ENCODE peak calls at places on chromosomes 1 and 21, in five cellular contexts. One of them, this sample, is unnamed.

GRCh38 chr1:88394958-88395357 is 289.1 kb upstream of the PKN2 start:
- DNase-seq in K562: no peak
- DNase-seq in GM12878: no peak
- DNase-seq in HepG2: no peak
- DNase-seq in A549: no peak
- DNase-seq in this sample: peak

GRCh38 chr1:6198646-6199297 is 623 bp downstream of the RPL22 start:
- DNase-seq in K562: no peak
- DNase-seq in GM12878: no peak
- DNase-seq in HepG2: no peak
- DNase-seq in A549: no peak
- DNase-seq in this sample: no peak

GRCh38 chr1:26372039-26372438 is 511 bp downstream of the ZNF683 start:
- DNase-seq in K562: no peak
- DNase-seq in GM12878: no peak
- DNase-seq in HepG2: no peak
- DNase-seq in A549: no peak
- DNase-seq in this sample: no peak

GRCh38 chr1:200918006-200918405 is 23.3 kb downstream of the INAVA start:
- DNase-seq in K562: no peak
- DNase-seq in GM12878: no peak
- DNase-seq in HepG2: no peak
- DNase-seq in A549: no peak
- DNase-seq in this sample: no peak

GRCh38 chr1:29521438-29521715 is 285.1 kb downstream of the PTPRU start:
- DNase-seq in K562: no peak
- DNase-seq in GM12878: no peak
- DNase-seq in HepG2: no peak
- DNase-seq in A549: no peak
- DNase-seq in this sample: no peak

GRCh38 chr1:232589809-232590741 is 39.9 kb downstream of the SIPA1L2 start:
- DNase-seq in K562: no peak
- DNase-seq in GM12878: no peak
- DNase-seq in HepG2: no peak
- DNase-seq in A549: no peak
- DNase-seq in this sample: no peak

GRCh38 chr21:37665230-37666024 is 250.8 kb downstream of the KCNJ6 start:
- DNase-seq in K562: no peak
- DNase-seq in GM12878: no peak
- DNase-seq in HepG2: no peak
- DNase-seq in A549: no peak
- DNase-seq in this sample: no peak

GRCh38 chr1:28537457-28538199 is 15.3 kb upstream of the TRNAU1AP start:
- DNase-seq in K562: no peak
- DNase-seq in GM12878: no peak
- DNase-seq in HepG2: no peak
- DNase-seq in A549: no peak
- DNase-seq in this sample: no peak

GRCh38 chr21:40176732-40177131 is 309.5 kb downstream of the PCP4 start:
- DNase-seq in K562: no peak
- DNase-seq in GM12878: no peak
- DNase-seq in HepG2: no peak
- DNase-seq in A549: no peak
- DNase-seq in this sample: no peak

GRCh38 chr21:40717008-40717407 is 129.9 kb downstream of the DSCAM start:
- DNase-seq in K562: no peak
- DNase-seq in GM12878: no peak
- DNase-seq in HepG2: no peak
- DNase-seq in A549: no peak
- DNase-seq in this sample: no peak

GRCh38 chr1:4084446-4084845 is 184.4 kb upstream of the C1orf174 start:
- DNase-seq in K562: no peak
- DNase-seq in GM12878: no peak
- DNase-seq in HepG2: no peak
- DNase-seq in A549: no peak
- DNase-seq in this sample: no peak

GRCh38 chr1:3155056-3155805 is 86.2 kb downstream of the PRDM16 start:
- DNase-seq in K562: no peak
- DNase-seq in GM12878: no peak
- DNase-seq in HepG2: no peak
- DNase-seq in A549: no peak
- DNase-seq in this sample: no peak

GRCh38 chr1:201184307-201184706 is 6.3 kb upstream of the IGFN1 start:
- DNase-seq in K562: no peak
- DNase-seq in GM12878: no peak
- DNase-seq in HepG2: no peak
- DNase-seq in A549: no peak
- DNase-seq in this sample: no peak

GRCh38 chr1:201019321-201019977 is 4.1 kb downstream of the KIF21B start:
- DNase-seq in K562: peak
- DNase-seq in GM12878: peak
- DNase-seq in HepG2: peak
- DNase-seq in A549: peak
- DNase-seq in this sample: no peak

GRCh38 chr1:38151399-38151798 is 104.8 kb upstream of the POU3F1 start:
- DNase-seq in K562: no peak
- DNase-seq in GM12878: peak
- DNase-seq in HepG2: no peak
- DNase-seq in A549: no peak
- DNase-seq in this sample: no peak

GRCh38 chr1:175900171-175900570 is 156.8 kb upstream of the TNR start:
- DNase-seq in K562: no peak
- DNase-seq in GM12878: no peak
- DNase-seq in HepG2: no peak
- DNase-seq in A549: no peak
- DNase-seq in this sample: no peak

GRCh38 chr1:38671221-38671620 is 188.4 kb downstream of the RRAGC start:
- DNase-seq in K562: no peak
- DNase-seq in GM12878: no peak
- DNase-seq in HepG2: no peak
- DNase-seq in A549: no peak
- DNase-seq in this sample: no peak

GRCh38 chr21:42777064-42777756 is 102.1 kb downstream of the WDR4 start:
- DNase-seq in K562: no peak
- DNase-seq in GM12878: peak
- DNase-seq in HepG2: no peak
- DNase-seq in A549: no peak
- DNase-seq in this sample: no peak
- TF ChIP-seq JUNB in K562: no peak
- TF ChIP-seq JUNB in GM12878: no peak
- TF ChIP-seq JUNB in HepG2: no peak
- TF ChIP-seq JUNB in A549: no peak
- TF ChIP-seq JUNB in this sample: no peak

GRCh38 chr1:108598340-108598739 is 38.4 kb downstream of the EEIG2 start:
- DNase-seq in K562: no peak
- DNase-seq in GM12878: no peak
- DNase-seq in HepG2: no peak
- DNase-seq in A549: no peak
- DNase-seq in this sample: no peak
- TF ChIP-seq JUNB in K562: no peak
- TF ChIP-seq JUNB in GM12878: no peak
- TF ChIP-seq JUNB in HepG2: no peak
- TF ChIP-seq JUNB in A549: no peak
- TF ChIP-seq JUNB in this sample: no peak

DNA sequence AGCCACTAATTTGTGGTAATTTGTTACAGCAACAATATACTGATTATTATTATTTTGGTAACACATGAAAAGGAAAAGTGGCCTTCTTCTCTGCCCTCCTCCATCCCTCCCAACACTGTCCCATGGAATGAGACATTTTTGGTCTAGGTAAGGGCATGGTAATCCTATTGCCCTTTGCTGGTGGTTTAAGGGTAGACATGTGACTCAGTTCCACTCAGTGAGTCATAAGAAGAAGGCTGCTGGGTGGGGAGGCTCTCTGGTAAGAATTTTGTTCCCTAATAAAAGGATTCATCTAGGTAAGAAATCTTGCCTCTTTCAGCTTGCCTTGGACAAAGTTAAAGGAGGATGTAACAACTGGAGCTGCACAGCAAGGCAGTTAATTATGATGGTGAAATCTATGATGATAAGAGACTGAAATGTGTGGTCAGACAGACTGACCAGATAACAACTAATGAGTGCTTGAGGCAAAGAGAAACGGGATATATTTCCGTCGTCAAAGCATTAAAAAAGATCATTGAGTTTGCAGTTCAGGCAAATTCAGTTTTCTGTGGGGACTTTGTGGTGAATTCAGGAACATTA is 232.0 kb upstream of the KCNK2 start:
- DNase-seq in K562: no peak
- DNase-seq in GM12878: no peak
- DNase-seq in HepG2: no peak
- DNase-seq in A549: no peak
- DNase-seq in this sample: no peak
- TF ChIP-seq JUNB in K562: no peak
- TF ChIP-seq JUNB in GM12878: no peak
- TF ChIP-seq JUNB in HepG2: no peak
- TF ChIP-seq JUNB in A549: no peak
- TF ChIP-seq JUNB in this sample: no peak

GRCh38 chr21:45419162-45419561 is 14.2 kb downstream of the COL18A1 start:
- DNase-seq in K562: no peak
- DNase-seq in GM12878: no peak
- DNase-seq in HepG2: no peak
- DNase-seq in A549: no peak
- DNase-seq in this sample: no peak

GRCh38 chr21:45420623-45421041 is 15.7 kb downstream of the COL18A1 start:
- DNase-seq in K562: no peak
- DNase-seq in GM12878: no peak
- DNase-seq in HepG2: no peak
- DNase-seq in A549: peak
- DNase-seq in this sample: no peak

GRCh38 chr21:45418301-45419071 is 13.5 kb downstream of the COL18A1 start:
- DNase-seq in K562: no peak
- DNase-seq in GM12878: no peak
- DNase-seq in HepG2: no peak
- DNase-seq in A549: no peak
- DNase-seq in this sample: no peak

GRCh38 chr21:45421071-45421845 is 16.3 kb downstream of the COL18A1 start:
- DNase-seq in K562: no peak
- DNase-seq in GM12878: no peak
- DNase-seq in HepG2: no peak
- DNase-seq in A549: peak
- DNase-seq in this sample: no peak

GRCh38 chr21:45420061-45420521 is 15.1 kb downstream of the COL18A1 start:
- DNase-seq in K562: no peak
- DNase-seq in GM12878: no peak
- DNase-seq in HepG2: no peak
- DNase-seq in A549: no peak
- DNase-seq in this sample: no peak
- TF ChIP-seq JUNB in K562: no peak
- TF ChIP-seq JUNB in GM12878: no peak
- TF ChIP-seq JUNB in HepG2: no peak
- TF ChIP-seq JUNB in A549: no peak
- TF ChIP-seq JUNB in this sample: no peak

This sample was measured in GM23338.